ENCODE peak calls at places on chromosomes 5 and 9, in nine cellular contexts. L, T, S, A, N, Z, U, X and M are unnamed samples.

GRCh38 chr5:140862441-140863295 is 6.1 kb upstream of the PCDHA11 start:
- DNase-seq in L (no peak), T (no peak), S (no peak), A (no peak), N (no peak), Z (no peak), U (no peak), X (no peak), M (no peak)

GRCh38 chr9:113579270-113580040 is 115.9 kb downstream of the RGS3 start:
- DNase-seq in L (no peak), T (peak), S (peak), A (no peak), N (no peak), Z (no peak), U (peak), X (peak), M (no peak)

GRCh38 chr5:54315736-54316135 is 5.4 kb upstream of the ARL15 start:
- DNase-seq in L (no peak), T (no peak), S (no peak), A (no peak), N (no peak), Z (no peak), U (no peak), X (no peak), M (no peak)

GRCh38 chr5:180284161-180284560 is 7.7 kb downstream of the MAPK9 start:
- DNase-seq in L (no peak), T (no peak), S (no peak), A (no peak), N (no peak), Z (no peak), U (peak), X (no peak), M (no peak)

GRCh38 chr5:130652178-130652577 is 512.9 kb downstream of the HINT1 start:
- DNase-seq in L (no peak), T (peak), S (no peak), A (no peak), N (peak), Z (peak), U (no peak), X (peak), M (no peak)

GRCh38 chr9:91187311-91187964 is 174.3 kb downstream of the AUH start:
- DNase-seq in L (no peak), T (no peak), S (no peak), A (no peak), N (no peak), Z (no peak), U (no peak), X (no peak), M (no peak)

GRCh38 chr5:142859037-142859436 is 88.9 kb downstream of the ARHGAP26 start:
- DNase-seq in L (no peak), T (no peak), S (no peak), A (no peak), N (no peak), Z (no peak), U (no peak), X (no peak), M (no peak)

GRCh38 chr9:83639266-83639665 is 16.3 kb downstream of the IDNK start:
- DNase-seq in L (no peak), T (no peak), S (no peak), A (no peak), N (no peak), Z (no peak), U (no peak), X (no peak), M (no peak)

GRCh38 chr5:168780888-168781287 is 201.7 kb upstream of the PANK3 start:
- DNase-seq in L (no peak), T (no peak), S (no peak), A (no peak), N (no peak), Z (no peak), U (no peak), X (no peak), M (peak)

GRCh38 chr9:114487607-114488300 is 17.5 kb downstream of the WHRN start:
- DNase-seq in L (peak), T (peak), S (peak), A (peak), N (peak), Z (peak), U (peak), X (peak), M (peak)

GRCh38 chr5:14064841-14065240 is 78.3 kb upstream of the TRIO start:
- DNase-seq in L (peak), T (no peak), S (no peak), A (no peak), N (peak), Z (no peak), U (no peak), X (peak), M (no peak)

GRCh38 chr9:127418037-127418471 is 6.1 kb upstream of the ZNF79 start:
- DNase-seq in L (no peak), T (no peak), S (peak), A (no peak), N (no peak), Z (no peak), U (peak), X (peak), M (peak)

GRCh38 chr9:72371151-72371550 is 6.1 kb upstream of the ZFAND5 start:
- DNase-seq in L (peak), T (no peak), S (no peak), A (no peak), N (no peak), Z (no peak), U (no peak), X (no peak), M (no peak)

GRCh38 chr5:97127727-97128126 is 14.7 kb downstream of the LIX1 start:
- DNase-seq in L (peak), T (no peak), S (no peak), A (no peak), N (no peak), Z (no peak), U (no peak), X (no peak), M (no peak)

GRCh38 chr5:109876941-109877669 is 187.4 kb downstream of the MAN2A1 start:
- DNase-seq in L (peak), T (no peak), S (no peak), A (no peak), N (peak), Z (peak), U (no peak), X (peak), M (peak)

GRCh38 chr9:93776873-93777272 is 178.3 kb downstream of the BARX1 start:
- DNase-seq in L (no peak), T (no peak), S (no peak), A (no peak), N (no peak), Z (no peak), U (no peak), X (no peak), M (no peak)

GRCh38 chr9:96554801-96555566 is 64.7 kb downstream of the CDC14B start:
- DNase-seq in L (peak), T (no peak), S (peak), A (no peak), N (peak), Z (peak), U (no peak), X (peak), M (no peak)

GRCh38 chr9:132214027-132214622 is 52.3 kb downstream of the NTNG2 start:
- DNase-seq in L (peak), T (peak), S (no peak), A (peak), N (peak), Z (peak), U (peak), X (peak), M (peak)

GRCh38 chr5:60685700-60686099 is 14.3 kb downstream of the DEPDC1B start:
- DNase-seq in L (no peak), T (no peak), S (no peak), A (no peak), N (no peak), Z (no peak), U (no peak), X (no peak), M (no peak)

GRCh38 chr9:136352682-136353081 is 10.9 kb downstream of the DNLZ start:
- DNase-seq in L (no peak), T (no peak), S (no peak), A (no peak), N (no peak), Z (no peak), U (peak), X (no peak), M (no peak)

GRCh38 chr9:89929315-89929714 is 324.5 kb downstream of the GADD45G start:
- DNase-seq in L (no peak), T (no peak), S (no peak), A (no peak), N (no peak), Z (no peak), U (no peak), X (no peak), M (no peak)

GRCh38 chr9:113477058-113477457 is 13.5 kb downstream of the RGS3 start:
- DNase-seq in L (no peak), T (no peak), S (no peak), A (no peak), N (no peak), Z (no peak), U (no peak), X (no peak), M (no peak)

GRCh38 chr5:31211098-31211497 is 17.6 kb downstream of the CDH6 start:
- DNase-seq in L (no peak), T (no peak), S (no peak), A (no peak), N (no peak), Z (no peak), U (no peak), X (no peak), M (no peak)

GRCh38 chr5:179827684-179828083 is 7.0 kb downstream of the SQSTM1 start:
- DNase-seq in L (no peak), T (no peak), S (peak), A (no peak), N (peak), Z (peak), U (peak), X (peak), M (no peak)

GRCh38 chr5:170268153-170268689 is 29.4 kb downstream of the LCP2 start:
- DNase-seq in L (no peak), T (no peak), S (no peak), A (no peak), N (no peak), Z (no peak), U (no peak), X (no peak), M (no peak)

GRCh38 chr5:143772621-143773020 is 39.3 kb upstream of the HMHB1 start:
- DNase-seq in L (peak), T (no peak), S (no peak), A (no peak), N (no peak), Z (no peak), U (no peak), X (no peak), M (no peak)

GRCh38 chr5:101418735-101419134 is 515.7 kb upstream of the ST8SIA4 start:
- DNase-seq in L (peak), T (no peak), S (no peak), A (no peak), N (no peak), Z (peak), U (no peak), X (no peak), M (peak)

GRCh38 chr9:19408316-19408692 is 505 bp upstream of the ACER2 start:
- DNase-seq in L (no peak), T (no peak), S (no peak), A (no peak), N (no peak), Z (no peak), U (peak), X (no peak), M (peak)

GRCh38 chr9:122695696-122696095 is 20.8 kb downstream of the OR1L3 start:
- DNase-seq in L (no peak), T (no peak), S (no peak), A (no peak), N (peak), Z (no peak), U (no peak), X (no peak), M (no peak)

GRCh38 chr5:72013741-72014703 is 93.3 kb upstream of the MAP1B start:
- DNase-seq in L (peak), T (no peak), S (no peak), A (peak), N (no peak), Z (peak), U (peak), X (no peak), M (peak)

GRCh38 chr5:176747670-176748072 is 62.7 kb upstream of the UNC5A start:
- DNase-seq in L (no peak), T (no peak), S (no peak), A (no peak), N (no peak), Z (no peak), U (peak), X (no peak), M (no peak)

GRCh38 chr5:11955386-11955785 is 51.1 kb upstream of the CTNND2 start:
- DNase-seq in L (no peak), T (peak), S (no peak), A (no peak), N (peak), Z (no peak), U (no peak), X (peak), M (no peak)

GRCh38 chr5:14165375-14166091 is 22.4 kb downstream of the TRIO start:
- DNase-seq in L (peak), T (peak), S (no peak), A (no peak), N (peak), Z (peak), U (no peak), X (peak), M (peak)

GRCh38 chr5:54249210-54250028 is 61.0 kb downstream of the ARL15 start:
- DNase-seq in L (peak), T (peak), S (peak), A (no peak), N (peak), Z (no peak), U (no peak), X (no peak), M (peak)

GRCh38 chr9:121976751-121977150 is 116.4 kb downstream of the TTLL11 start:
- DNase-seq in L (peak), T (no peak), S (no peak), A (no peak), N (peak), Z (peak), U (no peak), X (peak), M (no peak)

GRCh38 chr5:180486636-180487149 is 7.5 kb upstream of the CNOT6 start:
- DNase-seq in L (no peak), T (no peak), S (no peak), A (no peak), N (peak), Z (no peak), U (no peak), X (no peak), M (no peak)